ENCODE peak calls at places on chromosomes 11 and 22, in five cellular contexts. One of them, this sample, is unnamed.

GRCh38 chr11:46391578-46392420 is at the start of gene CHRM4:
- DNase-seq in globus pallidus: no peak
- DNase-seq in brain microvascular endothelial cell: no peak
- DNase-seq in activated naive CD4-positive, alpha-beta T cell: no peak
- DNase-seq in pancreas: peak; percentile 81
- DNase-seq in this sample: no peak

GRCh38 chr11:46202149-46202548 is 75.3 kb upstream of the CREB3L1 start:
- DNase-seq in globus pallidus: no peak
- DNase-seq in brain microvascular endothelial cell: no peak
- DNase-seq in activated naive CD4-positive, alpha-beta T cell: no peak
- DNase-seq in pancreas: no peak
- DNase-seq in this sample: no peak

GRCh38 chr22:26589367-26589844 is 526 bp downstream of the TPST2 start:
- DNase-seq in globus pallidus: no peak
- DNase-seq in brain microvascular endothelial cell: no peak
- DNase-seq in activated naive CD4-positive, alpha-beta T cell: peak; percentile 8
- DNase-seq in pancreas: peak; percentile 69
- DNase-seq in this sample: no peak

GRCh38 chr22:31343235-31344191 is 2.6 kb downstream of the PATZ1 start:
- DNase-seq in globus pallidus: no peak
- DNase-seq in brain microvascular endothelial cell: no peak
- DNase-seq in activated naive CD4-positive, alpha-beta T cell: no peak
- DNase-seq in pancreas: peak; percentile 96
- DNase-seq in this sample: peak; percentile 18

GRCh38 chr11:12125609-12126149 is 15.3 kb downstream of the MICAL2 start:
- DNase-seq in globus pallidus: no peak
- DNase-seq in brain microvascular endothelial cell: no peak
- DNase-seq in activated naive CD4-positive, alpha-beta T cell: no peak
- DNase-seq in pancreas: no peak
- DNase-seq in this sample: no peak

GRCh38 chr11:17827006-17827405 is 92.4 kb downstream of the KCNC1 start:
- DNase-seq in globus pallidus: no peak
- DNase-seq in brain microvascular endothelial cell: no peak
- DNase-seq in activated naive CD4-positive, alpha-beta T cell: no peak
- DNase-seq in pancreas: no peak
- DNase-seq in this sample: no peak

GRCh38 chr11:16806791-16807190 is 68.3 kb downstream of the C11orf58 start:
- DNase-seq in globus pallidus: no peak
- DNase-seq in brain microvascular endothelial cell: no peak
- DNase-seq in activated naive CD4-positive, alpha-beta T cell: no peak
- DNase-seq in pancreas: no peak
- DNase-seq in this sample: no peak

GRCh38 chr22:40654522-40655167 is 18.1 kb upstream of the MRTFA start:
- DNase-seq in globus pallidus: peak; percentile 78
- DNase-seq in brain microvascular endothelial cell: peak; percentile 59
- DNase-seq in activated naive CD4-positive, alpha-beta T cell: no peak
- DNase-seq in pancreas: no peak
- DNase-seq in this sample: peak; percentile 51

GRCh38 chr22:24833881-24834495 is 28.0 kb downstream of the SGSM1 start:
- DNase-seq in globus pallidus: no peak
- DNase-seq in brain microvascular endothelial cell: no peak
- DNase-seq in activated naive CD4-positive, alpha-beta T cell: no peak
- DNase-seq in pancreas: no peak
- DNase-seq in this sample: no peak

GRCh38 chr11:117064275-117064674 is 34.0 kb downstream of the SIK3 start:
- DNase-seq in globus pallidus: no peak
- DNase-seq in brain microvascular endothelial cell: peak; percentile 24
- DNase-seq in activated naive CD4-positive, alpha-beta T cell: no peak
- DNase-seq in pancreas: no peak
- DNase-seq in this sample: no peak

GRCh38 chr22:38981659-38982007 is 514 bp upstream of the APOBEC3B start:
- DNase-seq in globus pallidus: no peak
- DNase-seq in brain microvascular endothelial cell: no peak
- DNase-seq in activated naive CD4-positive, alpha-beta T cell: no peak
- DNase-seq in pancreas: no peak
- DNase-seq in this sample: no peak

This sample was measured in foreskin melanocyte.